ENCODE peak calls at places on chromosomes 7 and 10, in ten cellular contexts. M is activated CD8-positive, alpha-beta memory T cell treated with anti-CD3 and anti-CD28 coated beads, Interleukin-2, amount 10 ng/mL, durations not matched to agents 7 days and 5 days; D is left ventricle myocardium inferior; R is COR-L47; K is H1; V is NCI-H510A treated with DMSO at 0.1 percent for 48 hours; E is activated effector memory CD4-positive, alpha-beta T cell treated with anti-CD3 and anti-CD28 coated beads, Interleukin-2, amount 50 U/mL, for 16 hours; I is activated CD4-positive, alpha-beta T cell treated with anti-CD3 and anti-CD28 coated beads for 48 hours; A is AG09309; T is KBM-7. F is an unnamed sample.

GRCh38 chr7:150338166-150338829 is 3.1 kb downstream of the RARRES2 start:
- DNase-seq in M (no peak), D (no peak), R (no peak), K (no peak), V (no peak), E (no peak), I (no peak), A (no peak), T (no peak), F (no peak)

GRCh38 chr10:443459-443858 is 246.0 kb downstream of the DIP2C start:
- DNase-seq in M (no peak), D (no peak), R (no peak), K (no peak), V (no peak), E (no peak), I (no peak), A (no peak), T (no peak), F (no peak)

GRCh38 chr10:62545667-62546066 is 171.5 kb downstream of the ZNF365 start:
- DNase-seq in M (no peak), D (no peak), R (no peak), K (no peak), V (no peak), E (no peak), I (no peak), A (peak), T (peak), F (no peak)

GRCh38 chr10:112375721-112376577 is 2.0 kb downstream of the ACSL5 start:
- DNase-seq in M (peak), D (peak), R (no peak), K (no peak), V (no peak), E (peak), I (peak), A (no peak), T (peak), F (no peak)

GRCh38 chr10:59805043-59805442 is 51.8 kb upstream of the MRLN start:
- DNase-seq in M (no peak), D (no peak), R (peak), K (peak), V (no peak), E (no peak), I (peak), A (no peak), T (peak), F (peak)

GRCh38 chr10:44946201-44946600 is 13.4 kb upstream of the RASSF4 start:
- DNase-seq in M (peak), D (no peak), R (no peak), K (no peak), V (no peak), E (no peak), I (no peak), A (no peak), T (no peak), F (no peak)

GRCh38 chr7:120054376-120055100 is 218.4 kb upstream of the KCND2 start:
- DNase-seq in M (no peak), D (no peak), R (no peak), K (no peak), V (no peak), E (no peak), I (no peak), A (no peak), T (peak), F (no peak)

GRCh38 chr7:94595717-94596116 is 60.2 kb downstream of the SGCE start:
- DNase-seq in M (no peak), D (no peak), R (no peak), K (no peak), V (no peak), E (no peak), I (no peak), A (no peak), T (no peak), F (peak)

GRCh38 chr10:78913219-78914059 is 155.3 kb upstream of the ZMIZ1 start:
- DNase-seq in M (no peak), D (no peak), R (peak), K (peak), V (peak), E (no peak), I (no peak), A (no peak), T (no peak), F (peak)

GRCh38 chr7:128408709-128409434 is 910 bp downstream of the IMPDH1 start:
- DNase-seq in M (no peak), D (no peak), R (no peak), K (no peak), V (no peak), E (no peak), I (no peak), A (no peak), T (no peak), F (peak)

GRCh38 chr7:8125680-8126444 is 136.1 kb downstream of the ICA1 start:
- DNase-seq in M (peak), D (no peak), R (no peak), K (no peak), V (no peak), E (peak), I (peak), A (no peak), T (peak), F (no peak)

GRCh38 chr10:66321746-66322145 is 604.1 kb upstream of the LRRTM3 start:
- DNase-seq in M (no peak), D (no peak), R (no peak), K (no peak), V (no peak), E (no peak), I (no peak), A (no peak), T (no peak), F (no peak)

GRCh38 chr7:42491106-42491505 is 254.1 kb upstream of the GLI3 start:
- DNase-seq in M (no peak), D (no peak), R (no peak), K (no peak), V (no peak), E (no peak), I (no peak), A (no peak), T (no peak), F (no peak)

GRCh38 chr10:68242051-68242450 is 10.1 kb upstream of the ATOH7 start:
- DNase-seq in M (no peak), D (no peak), R (no peak), K (no peak), V (no peak), E (no peak), I (no peak), A (no peak), T (no peak), F (no peak)

GRCh38 chr7:18087031-18087686 is 59.5 kb upstream of the PRPS1L1 start:
- DNase-seq in M (no peak), D (peak), R (peak), K (no peak), V (peak), E (no peak), I (peak), A (no peak), T (peak), F (no peak)

GRCh38 chr7:2306688-2307087 is 7.6 kb downstream of the SNX8 start:
- DNase-seq in M (no peak), D (no peak), R (no peak), K (no peak), V (no peak), E (no peak), I (no peak), A (no peak), T (no peak), F (no peak)

GRCh38 chr10:124529661-124530214 is 68.1 kb downstream of the LHPP start:
- DNase-seq in M (no peak), D (no peak), R (no peak), K (no peak), V (no peak), E (no peak), I (no peak), A (no peak), T (no peak), F (no peak)

GRCh38 chr7:1912472-1913289 is 242.6 kb downstream of the ELFN1 start:
- DNase-seq in M (no peak), D (peak), R (no peak), K (no peak), V (no peak), E (no peak), I (no peak), A (peak), T (no peak), F (peak)

GRCh38 chr10:16967000-16967865 is 150.0 kb upstream of the RSU1 start:
- DNase-seq in M (peak), D (no peak), R (no peak), K (no peak), V (no peak), E (no peak), I (peak), A (peak), T (peak), F (peak)

GRCh38 chr10:73873163-73873842 is 1.1 kb downstream of the CAMK2G start:
- DNase-seq in M (no peak), D (no peak), R (no peak), K (no peak), V (no peak), E (no peak), I (no peak), A (no peak), T (no peak), F (peak)

GRCh38 chr7:379456-380225 is 89.7 kb downstream of the FOXL3 start:
- DNase-seq in M (no peak), D (no peak), R (no peak), K (peak), V (no peak), E (peak), I (no peak), A (no peak), T (no peak), F (peak)

GRCh38 chr7:149884016-149884415 is 10.2 kb downstream of the ATP6V0E2 start:
- DNase-seq in M (no peak), D (no peak), R (no peak), K (no peak), V (no peak), E (no peak), I (no peak), A (no peak), T (no peak), F (no peak)

GRCh38 chr10:14779053-14779649 is 4.5 kb upstream of the FAM107B start:
- DNase-seq in M (no peak), D (no peak), R (no peak), K (no peak), V (no peak), E (no peak), I (no peak), A (peak), T (no peak), F (no peak)

GRCh38 chr10:6347391-6347951 is 144.7 kb downstream of the PFKFB3 start:
- DNase-seq in M (peak), D (no peak), R (no peak), K (no peak), V (no peak), E (peak), I (peak), A (peak), T (peak), F (no peak)

GRCh38 chr7:12256025-12256570 is 45.0 kb downstream of the TMEM106B start:
- DNase-seq in M (no peak), D (no peak), R (no peak), K (no peak), V (no peak), E (no peak), I (no peak), A (no peak), T (no peak), F (no peak)

GRCh38 chr7:44079221-44080021 is 2.9 kb downstream of the POLM start:
- DNase-seq in M (no peak), D (no peak), R (no peak), K (no peak), V (no peak), E (peak), I (no peak), A (no peak), T (no peak), F (no peak)

GRCh38 chr7:105246195-105247078 is 142.3 kb downstream of the SRPK2 start:
- DNase-seq in M (no peak), D (no peak), R (no peak), K (no peak), V (no peak), E (no peak), I (no peak), A (no peak), T (no peak), F (peak)

GRCh38 chr7:75650671-75651070 is 88.1 kb downstream of the HIP1 start:
- DNase-seq in M (no peak), D (peak), R (peak), K (no peak), V (no peak), E (no peak), I (no peak), A (no peak), T (peak), F (peak)

GRCh38 chr10:94521276-94522250 is 24.0 kb upstream of the HELLS start:
- DNase-seq in M (no peak), D (no peak), R (no peak), K (no peak), V (no peak), E (no peak), I (no peak), A (no peak), T (no peak), F (no peak)

GRCh38 chr10:13831711-13832110 is 244.9 kb downstream of the PRPF18 start:
- DNase-seq in M (no peak), D (no peak), R (no peak), K (no peak), V (no peak), E (no peak), I (no peak), A (no peak), T (peak), F (no peak)

GRCh38 chr10:100534726-100535125 is 1.0 kb upstream of the HIF1AN start:
- DNase-seq in M (peak), D (no peak), R (no peak), K (no peak), V (no peak), E (no peak), I (no peak), A (no peak), T (no peak), F (no peak)